ENCODE peak calls at places on chromosomes 1 and 21, in eight cellular contexts. G, H, B, T, W, S, E and U are unnamed samples.

GRCh38 chr1:162141273-162142023 is 72.0 kb downstream of the NOS1AP start:
- DNase-seq in G (no peak), W (no peak), H (peak), E (no peak), T (no peak), B (no peak), S (peak), U (peak)

GRCh38 chr1:77487631-77488030 is 194.8 kb downstream of the ZZZ3 start:
- DNase-seq in T (no peak), H (no peak), B (no peak), G (no peak), S (no peak), W (no peak), E (no peak), U (no peak)

GRCh38 chr1:226034482-226034881 is 28.0 kb upstream of the H3-3A start:
- DNase-seq in B (no peak), T (no peak), E (no peak), H (peak), W (no peak), G (peak), S (peak), U (peak)

GRCh38 chr1:221517961-221518360 is 223.9 kb downstream of the DUSP10 start:
- DNase-seq in T (no peak), S (peak), H (peak), W (no peak), G (no peak), B (no peak), E (no peak), U (peak)

GRCh38 chr1:17649371-17650106 is 105.6 kb upstream of the ACTL8 start:
- DNase-seq in W (no peak), E (no peak), G (no peak), B (no peak), S (no peak), H (no peak), T (no peak), U (no peak)

GRCh38 chr1:83998599-83999315 is at the start of gene TTLL7:
- DNase-seq in B (peak), E (peak), S (no peak), W (peak), T (peak), H (peak), G (peak), U (no peak)

GRCh38 chr1:9927259-9927658 is 15.9 kb downstream of the LZIC start:
- DNase-seq in E (no peak), W (no peak), H (no peak), G (no peak), S (no peak), B (no peak), T (no peak), U (no peak)

GRCh38 chr1:24995661-24996060 is 65.6 kb upstream of the RUNX3 start:
- DNase-seq in B (no peak), S (no peak), E (no peak), H (no peak), T (no peak), G (no peak), W (no peak), U (no peak)

GRCh38 chr1:63615809-63616420 is 22.7 kb downstream of the PGM1 start:
- DNase-seq in W (peak), H (peak), B (peak), G (peak), S (peak), E (peak), T (peak), U (peak)

GRCh38 chr1:88774151-88774556 is 90.1 kb downstream of the PKN2 start:
- DNase-seq in G (no peak), E (no peak), H (no peak), B (no peak), W (no peak), T (no peak), S (no peak), U (no peak)

GRCh38 chr21:34707876-34708325 is 39.1 kb downstream of the CLIC6 start:
- DNase-seq in T (no peak), H (no peak), B (no peak), E (no peak), G (no peak), S (no peak), W (peak), U (no peak)

GRCh38 chr1:117372863-117373412 is 5.7 kb downstream of the MAN1A2 start:
- DNase-seq in E (no peak), W (no peak), G (no peak), B (no peak), H (no peak), T (no peak), S (peak), U (no peak)

GRCh38 chr1:99659755-99660210 is 13.9 kb downstream of the PALMD start:
- DNase-seq in G (no peak), S (peak), E (no peak), T (no peak), B (no peak), H (peak), W (no peak), U (peak)

GRCh38 chr1:55050283-55050682 is 10.9 kb downstream of the PCSK9 start:
- DNase-seq in W (no peak), G (no peak), S (peak), H (peak), B (no peak), E (no peak), T (no peak), U (peak)

GRCh38 chr1:32454726-32455125 is 10.1 kb upstream of the ZBTB8B start:
- DNase-seq in S (peak), E (no peak), G (no peak), H (peak), W (no peak), T (no peak), B (peak), U (peak)

GRCh38 chr1:19484793-19485361 is 462 bp downstream of the CAPZB start:
- DNase-seq in W (no peak), G (no peak), H (no peak), B (peak), E (no peak), S (no peak), T (peak), U (no peak)

GRCh38 chr1:223423641-223424233 is 30.5 kb downstream of the CCDC185 start:
- DNase-seq in S (no peak), H (peak), G (no peak), W (no peak), E (no peak), B (no peak), T (no peak), U (no peak)

GRCh38 chr1:53410100-53410541 is 49.1 kb upstream of the DMRTB1 start:
- DNase-seq in G (no peak), B (peak), H (peak), E (no peak), S (peak), W (no peak), T (no peak), U (peak)

GRCh38 chr1:165367375-165367993 is 11.0 kb upstream of the LMX1A start:
- DNase-seq in H (peak), T (peak), S (peak), B (peak), G (peak), W (peak), E (peak), U (peak)

GRCh38 chr1:5504364-5504740 is 487.9 kb downstream of the NPHP4 start:
- DNase-seq in E (no peak), W (no peak), H (no peak), G (no peak), T (no peak), S (no peak), B (no peak), U (no peak)

GRCh38 chr1:153774780-153775431 is at the start of gene SLC27A3:
- DNase-seq in G (peak), S (no peak), H (peak), W (no peak), E (no peak), T (no peak), B (peak), U (peak)

GRCh38 chr1:245807954-245808719 is 653.4 kb downstream of the KIF26B start:
- DNase-seq in E (peak), B (peak), T (no peak), S (no peak), W (no peak), G (no peak), H (no peak), U (no peak)

GRCh38 chr21:32331444-32332305 is 33.0 kb downstream of the MRAP start:
- DNase-seq in B (no peak), S (no peak), W (no peak), G (no peak), T (no peak), H (no peak), E (no peak), U (no peak)

GRCh38 chr1:151790940-151791651 is 796 bp upstream of the TDRKH start:
- DNase-seq in H (peak), E (no peak), G (no peak), S (peak), T (peak), B (peak), W (no peak), U (no peak)

GRCh38 chr1:4053774-4054173 is 153.7 kb upstream of the C1orf174 start:
- DNase-seq in G (no peak), E (peak), W (no peak), H (no peak), T (no peak), S (no peak), B (no peak), U (no peak)

GRCh38 chr1:246971322-246971721 is 36.5 kb downstream of the ZNF695 start:
- DNase-seq in G (peak), H (peak), W (peak), E (no peak), B (no peak), S (peak), T (no peak), U (peak)

GRCh38 chr1:9121891-9122409 is 7.0 kb downstream of the GPR157 start:
- DNase-seq in E (no peak), S (no peak), H (no peak), T (no peak), B (no peak), G (no peak), W (no peak), U (no peak)

GRCh38 chr1:245690153-245690552 is 535.4 kb downstream of the KIF26B start:
- DNase-seq in B (no peak), H (no peak), S (peak), T (no peak), G (no peak), E (no peak), W (no peak), U (no peak)

GRCh38 chr1:18283601-18284385 is 176.2 kb downstream of the IGSF21 start:
- DNase-seq in T (no peak), H (no peak), B (no peak), S (no peak), W (no peak), G (no peak), E (no peak), U (no peak)

GRCh38 chr1:228030451-228031201 is 23.8 kb downstream of the WNT3A start:
- DNase-seq in H (no peak), T (no peak), S (no peak), E (no peak), G (no peak), B (no peak), W (no peak), U (no peak)